ENCODE peak calls at places on chromosomes 3 and 15, in eight cellular contexts. One of them, this sample, is unnamed. For H3K4me1, the result is how much of the 10 kb centered on the place peaks cover.

GRCh38 chr15:40337597-40337996 is 3.1 kb downstream of the CCDC9B start:
- DNase-seq in GM12878: no peak
- DNase-seq in RWPE2: no peak
- DNase-seq in fibroblast of lung: no peak
- DNase-seq in sigmoid colon: peak
- DNase-seq in cardiac muscle cell: no peak
- DNase-seq in aorta: peak
- DNase-seq in spleen: peak
- DNase-seq in this sample: no peak

GRCh38 chr3:110296885-110297284 is 774.7 kb upstream of the NECTIN3 start:
- DNase-seq in GM12878: no peak
- DNase-seq in RWPE2: no peak
- DNase-seq in fibroblast of lung: peak
- DNase-seq in sigmoid colon: no peak
- DNase-seq in cardiac muscle cell: no peak
- DNase-seq in aorta: no peak
- DNase-seq in spleen: no peak
- DNase-seq in this sample: no peak

GRCh38 chr3:118818386-118818785 is 216.3 kb downstream of the IGSF11 start:
- DNase-seq in GM12878: no peak
- DNase-seq in RWPE2: no peak
- DNase-seq in fibroblast of lung: peak
- DNase-seq in sigmoid colon: no peak
- DNase-seq in cardiac muscle cell: peak
- DNase-seq in aorta: no peak
- DNase-seq in spleen: no peak
- DNase-seq in this sample: no peak

GRCh38 chr3:102297259-102297658 is 137.6 kb upstream of the ZPLD1 start:
- DNase-seq in GM12878: no peak
- DNase-seq in RWPE2: no peak
- DNase-seq in fibroblast of lung: no peak
- DNase-seq in sigmoid colon: no peak
- DNase-seq in cardiac muscle cell: no peak
- DNase-seq in aorta: no peak
- DNase-seq in spleen: no peak
- DNase-seq in this sample: no peak

GRCh38 chr3:23668430-23668904 is 137.3 kb upstream of the UBE2E1 start:
- DNase-seq in GM12878: no peak
- DNase-seq in RWPE2: no peak
- DNase-seq in fibroblast of lung: peak
- DNase-seq in sigmoid colon: no peak
- DNase-seq in cardiac muscle cell: peak
- DNase-seq in aorta: no peak
- DNase-seq in spleen: no peak
- DNase-seq in this sample: peak

GRCh38 chr15:39498642-39499041 is 82.2 kb upstream of the THBS1 start:
- DNase-seq in GM12878: no peak
- DNase-seq in RWPE2: no peak
- DNase-seq in fibroblast of lung: peak
- DNase-seq in sigmoid colon: no peak
- DNase-seq in cardiac muscle cell: peak
- DNase-seq in aorta: no peak
- DNase-seq in spleen: no peak
- DNase-seq in this sample: no peak

GRCh38 chr3:124261301-124261700 is 269.4 kb upstream of the ROPN1 start:
- DNase-seq in GM12878: no peak
- DNase-seq in RWPE2: no peak
- DNase-seq in fibroblast of lung: peak
- DNase-seq in sigmoid colon: no peak
- DNase-seq in cardiac muscle cell: no peak
- DNase-seq in aorta: no peak
- DNase-seq in spleen: no peak
- DNase-seq in this sample: no peak

GRCh38 chr3:116971531-116971930 is 262.0 kb downstream of the TUSC7 start:
- DNase-seq in GM12878: no peak
- DNase-seq in RWPE2: no peak
- DNase-seq in fibroblast of lung: no peak
- DNase-seq in sigmoid colon: no peak
- DNase-seq in cardiac muscle cell: no peak
- DNase-seq in aorta: no peak
- DNase-seq in spleen: no peak
- DNase-seq in this sample: no peak

GRCh38 chr3:158791259-158791920 is 10.5 kb upstream of the MFSD1 start:
- DNase-seq in GM12878: no peak
- DNase-seq in RWPE2: no peak
- DNase-seq in fibroblast of lung: peak
- DNase-seq in sigmoid colon: no peak
- DNase-seq in cardiac muscle cell: peak
- DNase-seq in aorta: no peak
- DNase-seq in spleen: no peak
- DNase-seq in this sample: no peak

GRCh38 chr3:13614607-13615006 is 65.7 kb downstream of the FBLN2 start:
- DNase-seq in GM12878: no peak
- DNase-seq in RWPE2: no peak
- DNase-seq in fibroblast of lung: no peak
- DNase-seq in sigmoid colon: no peak
- DNase-seq in cardiac muscle cell: no peak
- DNase-seq in aorta: no peak
- DNase-seq in spleen: no peak
- DNase-seq in this sample: no peak

GRCh38 chr3:183285828-183286457 is 32.9 kb downstream of the B3GNT5 start:
- DNase-seq in GM12878: peak
- DNase-seq in RWPE2: peak
- DNase-seq in fibroblast of lung: peak
- DNase-seq in sigmoid colon: peak
- DNase-seq in cardiac muscle cell: peak
- DNase-seq in aorta: peak
- DNase-seq in spleen: peak
- DNase-seq in this sample: peak

GRCh38 chr3:100073555-100074307 is 40.6 kb downstream of the FILIP1L start:
- DNase-seq in GM12878: no peak
- DNase-seq in RWPE2: no peak
- DNase-seq in fibroblast of lung: peak
- DNase-seq in sigmoid colon: peak
- DNase-seq in cardiac muscle cell: peak
- DNase-seq in aorta: no peak
- DNase-seq in spleen: no peak
- DNase-seq in this sample: no peak

GRCh38 chr3:84820126-84820525 is 138.7 kb upstream of the CADM2 start:
- DNase-seq in GM12878: no peak
- DNase-seq in RWPE2: no peak
- DNase-seq in fibroblast of lung: no peak
- DNase-seq in sigmoid colon: no peak
- DNase-seq in cardiac muscle cell: no peak
- DNase-seq in aorta: no peak
- DNase-seq in spleen: no peak
- DNase-seq in this sample: no peak

GRCh38 chr15:98177950-98178848 is 217.7 kb downstream of the ARRDC4 start:
- DNase-seq in GM12878: no peak
- DNase-seq in RWPE2: no peak
- DNase-seq in fibroblast of lung: peak
- DNase-seq in sigmoid colon: peak
- DNase-seq in cardiac muscle cell: peak
- DNase-seq in aorta: no peak
- DNase-seq in spleen: no peak
- DNase-seq in this sample: peak

GRCh38 chr3:135214400-135214799 is 419.3 kb downstream of the EPHB1 start:
- DNase-seq in GM12878: no peak
- DNase-seq in RWPE2: no peak
- DNase-seq in fibroblast of lung: no peak
- DNase-seq in sigmoid colon: no peak
- DNase-seq in cardiac muscle cell: no peak
- DNase-seq in aorta: no peak
- DNase-seq in spleen: no peak
- DNase-seq in this sample: no peak

GRCh38 chr3:157174265-157174615 is 14.3 kb upstream of the CCNL1 start:
- DNase-seq in GM12878: no peak
- DNase-seq in RWPE2: no peak
- DNase-seq in fibroblast of lung: no peak
- DNase-seq in sigmoid colon: peak
- DNase-seq in cardiac muscle cell: no peak
- DNase-seq in aorta: no peak
- DNase-seq in spleen: peak
- DNase-seq in this sample: peak

GRCh38 chr3:104992618-104993017 is 374.1 kb upstream of the ALCAM start:
- DNase-seq in GM12878: no peak
- DNase-seq in RWPE2: no peak
- DNase-seq in fibroblast of lung: no peak
- DNase-seq in sigmoid colon: no peak
- DNase-seq in cardiac muscle cell: no peak
- DNase-seq in aorta: no peak
- DNase-seq in spleen: no peak
- DNase-seq in this sample: no peak

GRCh38 chr3:31762016-31762764 is 218.9 kb downstream of the OSBPL10 start:
- DNase-seq in GM12878: no peak
- DNase-seq in RWPE2: no peak
- DNase-seq in fibroblast of lung: no peak
- DNase-seq in sigmoid colon: no peak
- DNase-seq in cardiac muscle cell: no peak
- DNase-seq in aorta: no peak
- DNase-seq in spleen: no peak
- DNase-seq in this sample: no peak

GRCh38 chr15:88834211-88834812 is 31.1 kb downstream of the ACAN start:
- DNase-seq in GM12878: no peak
- DNase-seq in RWPE2: no peak
- DNase-seq in fibroblast of lung: peak
- DNase-seq in sigmoid colon: no peak
- DNase-seq in cardiac muscle cell: peak
- DNase-seq in aorta: peak
- DNase-seq in spleen: peak
- DNase-seq in this sample: no peak

GRCh38 chr3:61378321-61378720 is 127.1 kb upstream of the FHIT start:
- DNase-seq in GM12878: no peak
- DNase-seq in RWPE2: no peak
- DNase-seq in fibroblast of lung: peak
- DNase-seq in sigmoid colon: no peak
- DNase-seq in cardiac muscle cell: no peak
- DNase-seq in aorta: no peak
- DNase-seq in spleen: no peak
- DNase-seq in this sample: no peak

GRCh38 chr3:121660356-121661171 is at the start of gene HCLS1:
- DNase-seq in GM12878: peak
- DNase-seq in RWPE2: no peak
- DNase-seq in fibroblast of lung: no peak
- DNase-seq in sigmoid colon: peak
- DNase-seq in cardiac muscle cell: peak
- DNase-seq in aorta: peak
- DNase-seq in spleen: peak
- DNase-seq in this sample: no peak

GRCh38 chr3:2392981-2393380 is 294.3 kb downstream of the CNTN4 start:
- DNase-seq in GM12878: no peak
- DNase-seq in RWPE2: no peak
- DNase-seq in fibroblast of lung: no peak
- DNase-seq in sigmoid colon: no peak
- DNase-seq in cardiac muscle cell: no peak
- DNase-seq in aorta: no peak
- DNase-seq in spleen: no peak
- DNase-seq in this sample: no peak

GRCh38 chr3:149151843-149152242 is 22.4 kb downstream of the HPS3 start:
- DNase-seq in GM12878: no peak
- DNase-seq in RWPE2: no peak
- DNase-seq in fibroblast of lung: peak
- DNase-seq in sigmoid colon: no peak
- DNase-seq in cardiac muscle cell: peak
- DNase-seq in aorta: no peak
- DNase-seq in spleen: no peak
- DNase-seq in this sample: no peak

GRCh38 chr3:191470543-191470942 is 9.6 kb downstream of the PYDC2 start:
- DNase-seq in GM12878: no peak
- DNase-seq in RWPE2: no peak
- DNase-seq in fibroblast of lung: no peak
- DNase-seq in sigmoid colon: no peak
- DNase-seq in cardiac muscle cell: peak
- DNase-seq in aorta: no peak
- DNase-seq in spleen: no peak
- DNase-seq in this sample: no peak

GRCh38 chr15:41836072-41836471 is 2.6 kb upstream of the PLA2G4B start:
- DNase-seq in GM12878: no peak
- DNase-seq in RWPE2: no peak
- DNase-seq in fibroblast of lung: no peak
- DNase-seq in sigmoid colon: no peak
- DNase-seq in cardiac muscle cell: no peak
- DNase-seq in aorta: no peak
- DNase-seq in spleen: no peak
- DNase-seq in this sample: no peak

GRCh38 chr3:189685854-189686253 is 54.7 kb downstream of the TP63 start:
- DNase-seq in GM12878: no peak
- DNase-seq in RWPE2: no peak
- DNase-seq in fibroblast of lung: peak
- DNase-seq in sigmoid colon: no peak
- DNase-seq in cardiac muscle cell: peak
- DNase-seq in aorta: no peak
- DNase-seq in spleen: no peak
- DNase-seq in this sample: no peak
- H3K4me3 ChIP-seq in GM12878: no peak
- H3K4me3 ChIP-seq in RWPE2: no peak
- H3K4me3 ChIP-seq in fibroblast of lung: no peak
- H3K4me3 ChIP-seq in sigmoid colon: no peak
- H3K4me3 ChIP-seq in cardiac muscle cell: no peak
- H3K4me3 ChIP-seq in aorta: no peak
- H3K4me3 ChIP-seq in spleen: no peak
- H3K4me3 ChIP-seq in this sample: no peak

DNA sequence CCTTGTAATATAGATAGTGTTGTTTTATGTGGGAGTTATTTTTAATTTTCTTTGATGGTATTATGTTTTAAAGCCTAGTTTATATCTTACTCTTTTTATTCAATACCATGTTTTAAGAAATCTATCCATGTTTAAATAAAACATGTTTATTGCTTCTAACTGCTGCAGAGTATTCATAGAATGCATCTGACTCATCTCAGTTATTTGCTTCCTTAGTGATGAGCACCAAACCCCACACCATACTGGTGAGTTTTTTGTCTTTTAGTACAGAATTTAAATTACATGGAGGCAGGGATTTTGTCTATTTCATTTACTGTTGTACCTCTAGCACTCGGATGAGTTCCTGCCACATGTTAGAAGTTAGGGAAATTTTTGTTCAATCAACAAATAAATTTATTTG is 209.2 kb downstream of the NSUN3 start:
- DNase-seq in GM12878: no peak
- DNase-seq in RWPE2: no peak
- DNase-seq in fibroblast of lung: peak
- DNase-seq in sigmoid colon: no peak
- DNase-seq in cardiac muscle cell: no peak
- DNase-seq in aorta: no peak
- DNase-seq in spleen: no peak
- DNase-seq in this sample: no peak
- H3K4me1 ChIP-seq in GM12878: under half
- H3K4me1 ChIP-seq in RWPE2: under half
- H3K4me1 ChIP-seq in fibroblast of lung: under half
- H3K4me1 ChIP-seq in sigmoid colon: under half
- H3K4me1 ChIP-seq in cardiac muscle cell: under half
- H3K4me1 ChIP-seq in aorta: under half
- H3K4me1 ChIP-seq in spleen: under half
- H3K4me1 ChIP-seq in this sample: under half

GRCh38 chr3:25428950-25429349 is 887 bp downstream of the RARB start:
- DNase-seq in GM12878: no peak
- DNase-seq in RWPE2: no peak
- DNase-seq in fibroblast of lung: peak
- DNase-seq in sigmoid colon: no peak
- DNase-seq in cardiac muscle cell: peak
- DNase-seq in aorta: no peak
- DNase-seq in spleen: no peak
- DNase-seq in this sample: no peak
- H3K4me3 ChIP-seq in GM12878: no peak
- H3K4me3 ChIP-seq in RWPE2: no peak
- H3K4me3 ChIP-seq in fibroblast of lung: peak
- H3K4me3 ChIP-seq in sigmoid colon: peak
- H3K4me3 ChIP-seq in cardiac muscle cell: peak
- H3K4me3 ChIP-seq in aorta: peak
- H3K4me3 ChIP-seq in spleen: peak
- H3K4me3 ChIP-seq in this sample: peak

GRCh38 chr3:4986611-4987373 is 7.6 kb downstream of the BHLHE40 start:
- DNase-seq in GM12878: no peak
- DNase-seq in RWPE2: peak
- DNase-seq in fibroblast of lung: peak
- DNase-seq in sigmoid colon: peak
- DNase-seq in cardiac muscle cell: peak
- DNase-seq in aorta: peak
- DNase-seq in spleen: peak
- DNase-seq in this sample: peak
- H3K4me1 ChIP-seq in GM12878: under half
- H3K4me1 ChIP-seq in RWPE2: under half
- H3K4me1 ChIP-seq in fibroblast of lung: under half
- H3K4me1 ChIP-seq in sigmoid colon: half or more
- H3K4me1 ChIP-seq in cardiac muscle cell: under half
- H3K4me1 ChIP-seq in aorta: under half
- H3K4me1 ChIP-seq in spleen: half or more
- H3K4me1 ChIP-seq in this sample: under half

This sample was measured in PC-9.